ENCODE peak calls at places on chromosomes 7 and 10, in six cellular contexts. I, P, Q, N, E and X are unnamed samples.

GRCh38 chr7:151735186-151735853 is 141.6 kb downstream of the PRKAG2 start:
- DNase-seq in N (no peak), I (no peak), P (no peak), E (no peak), Q (no peak), X (no peak)

GRCh38 chr7:78296689-78297371 is 498.3 kb downstream of the PHTF2 start:
- DNase-seq in E (no peak), Q (no peak), I (no peak), P (no peak), N (peak), X (no peak)

GRCh38 chr10:104434601-104435000 is 81.0 kb downstream of the CFAP58 start:
- DNase-seq in I (no peak), E (no peak), N (no peak), Q (no peak), P (no peak), X (no peak)

GRCh38 chr10:89342219-89342966 is 14.6 kb downstream of the IFIT3 start:
- DNase-seq in P (peak), N (no peak), E (no peak), I (no peak), Q (no peak), X (no peak)

GRCh38 chr10:31602541-31603244 is 283.7 kb downstream of the ZEB1 start:
- DNase-seq in N (peak), I (peak), Q (peak), E (peak), P (peak), X (peak)

GRCh38 chr7:12637819-12638592 is 49.4 kb upstream of the ARL4A start:
- DNase-seq in E (no peak), N (no peak), I (no peak), Q (no peak), P (no peak), X (no peak)

GRCh38 chr7:100826546-100827329 is 585 bp downstream of the EPHB4 start:
- DNase-seq in N (no peak), Q (peak), E (no peak), I (no peak), P (no peak), X (no peak)

GRCh38 chr7:157641866-157642265 is 305.1 kb downstream of the DNAJB6 start:
- DNase-seq in I (no peak), Q (no peak), E (no peak), P (no peak), N (no peak), X (no peak)

GRCh38 chr10:127922675-127923366 is 15.9 kb downstream of the PTPRE start:
- DNase-seq in N (peak), E (no peak), Q (no peak), I (no peak), P (no peak), X (no peak)

GRCh38 chr7:17971392-17971791 is 31.1 kb upstream of the SNX13 start:
- DNase-seq in E (no peak), I (no peak), P (no peak), N (no peak), Q (no peak), X (no peak)
- TF ChIP-seq CTCF in E (no peak), I (no peak), P (peak), N (no peak), Q (no peak), X (no peak)

GRCh38 chr10:72215611-72216549 is at the start of the genes ANAPC16 and ASCC1:
- DNase-seq in P (peak), E (peak), Q (peak), I (peak), N (peak), X (peak)
- TF ChIP-seq CTCF in P (peak), E (no peak), Q (no peak), I (no peak), N (no peak), X (no peak)

GRCh38 chr10:20855398-20856038 is 41.6 kb downstream of the NEBL start:
- DNase-seq in Q (peak), P (no peak), I (no peak), N (no peak), E (no peak), X (no peak)
- TF ChIP-seq CTCF in Q (peak), P (peak), I (peak), N (peak), E (no peak), X (no peak)

GRCh38 chr10:64271983-64272382 is 750.8 kb downstream of the REEP3 start:
- DNase-seq in P (no peak), I (no peak), Q (peak), N (no peak), E (no peak), X (no peak)
- TF ChIP-seq CTCF in P (no peak), I (peak), Q (peak), N (no peak), E (no peak), X (no peak)

DNA sequence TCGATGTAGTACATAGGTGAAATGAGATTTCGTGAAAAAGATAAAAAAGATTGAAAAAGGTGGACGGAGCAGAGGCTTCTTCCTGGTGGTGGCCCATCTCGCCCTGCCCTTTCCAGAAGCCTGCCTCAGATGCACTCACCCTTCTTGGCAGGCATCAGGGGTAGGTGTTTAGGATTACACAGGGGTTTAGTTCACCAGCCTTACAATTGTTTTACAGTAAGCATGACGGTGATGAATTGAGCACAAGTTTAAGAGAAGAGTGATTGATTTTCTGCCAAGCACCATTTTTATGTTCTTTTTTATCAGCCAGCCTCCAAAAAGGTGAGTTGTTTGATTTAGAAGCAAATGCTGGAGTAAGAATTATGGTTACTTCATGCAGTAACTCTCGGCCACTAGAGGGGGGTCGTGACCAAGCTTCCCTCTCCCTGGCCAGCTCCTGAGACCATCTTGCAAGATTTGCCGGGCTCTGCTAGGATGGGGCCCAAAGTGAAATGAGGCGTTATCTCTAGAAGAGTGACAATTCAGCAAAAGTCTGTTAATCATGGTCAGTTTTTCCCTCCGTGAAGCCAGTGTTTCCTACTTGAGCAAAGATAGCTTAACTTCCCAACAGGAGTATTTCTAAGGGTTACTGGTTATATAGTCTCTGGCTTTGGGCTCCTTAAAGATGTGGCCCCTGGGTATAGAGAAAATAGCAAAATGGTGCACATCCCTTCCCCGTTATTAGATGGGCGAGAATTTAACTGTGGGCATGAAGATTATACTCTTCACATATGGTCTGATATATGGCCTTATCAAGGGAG is 228.8 kb downstream of the BMPER start:
- DNase-seq in I (peak), E (no peak), N (no peak), P (no peak), Q (peak), X (peak)
- TF ChIP-seq CTCF in I (peak), E (no peak), N (peak), P (peak), Q (peak), X (peak)

GRCh38 chr7:44463169-44463808 is 27.2 kb downstream of the NUDCD3 start:
- DNase-seq in P (no peak), N (no peak), Q (no peak), E (no peak), I (no peak), X (no peak)
- TF ChIP-seq CTCF in P (no peak), N (peak), Q (peak), E (no peak), I (peak), X (peak)

GRCh38 chr10:113995201-113995600 is 48.5 kb upstream of the ADRB1 start:
- DNase-seq in E (no peak), I (no peak), P (no peak), N (no peak), Q (no peak), X (no peak)

GRCh38 chr10:113992601-113993011 is 51.1 kb upstream of the ADRB1 start:
- DNase-seq in I (no peak), P (no peak), N (no peak), E (no peak), Q (no peak), X (no peak)

GRCh38 chr10:113997428-113997827 is 46.2 kb upstream of the ADRB1 start:
- DNase-seq in N (no peak), Q (no peak), E (no peak), P (no peak), I (no peak), X (no peak)

GRCh38 chr10:113991091-113991860 is 52.4 kb upstream of the ADRB1 start:
- DNase-seq in E (no peak), N (no peak), Q (no peak), I (no peak), P (no peak), X (peak)

DNA sequence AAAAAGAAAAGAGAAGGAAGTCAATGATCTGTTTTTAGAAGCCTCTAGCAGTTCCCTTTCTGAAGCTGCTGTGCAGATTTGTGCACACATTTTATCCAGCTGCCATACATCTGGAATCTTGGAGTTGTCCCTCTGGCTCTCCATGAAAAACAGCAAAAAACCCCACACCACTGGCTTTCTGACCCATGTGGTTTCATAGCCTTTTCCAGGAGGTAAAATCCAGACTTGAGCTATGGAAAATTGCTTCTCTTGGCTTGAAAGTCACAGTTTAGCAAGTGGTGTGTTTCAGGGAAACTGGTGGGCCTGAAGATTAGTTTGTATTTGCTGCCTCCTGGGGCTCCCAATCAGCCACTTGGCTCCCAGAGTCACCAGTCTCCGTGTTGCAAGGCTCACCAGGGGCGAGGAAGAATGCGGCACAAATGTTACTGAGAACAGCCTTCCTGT is 50.2 kb upstream of the ADRB1 start:
- DNase-seq in P (no peak), E (no peak), I (no peak), N (no peak), Q (no peak), X (no peak)
- TF ChIP-seq CTCF in P (no peak), E (no peak), I (no peak), N (no peak), Q (no peak), X (no peak)

GRCh38 chr7:4134631-4135030 is 547.5 kb upstream of the FOXK1 start:
- DNase-seq in N (no peak), P (no peak), Q (no peak), E (no peak), I (no peak), X (no peak)

GRCh38 chr7:4134204-4134603 is 547.9 kb upstream of the FOXK1 start:
- DNase-seq in I (no peak), Q (no peak), P (no peak), N (no peak), E (no peak), X (no peak)

GRCh38 chr7:4138866-4139265 is 543.2 kb upstream of the FOXK1 start:
- DNase-seq in P (no peak), I (no peak), N (no peak), Q (no peak), E (no peak), X (no peak)

GRCh38 chr7:4136036-4136435 is 546.1 kb upstream of the FOXK1 start:
- DNase-seq in N (no peak), E (no peak), Q (no peak), P (no peak), I (no peak), X (no peak)

DNA sequence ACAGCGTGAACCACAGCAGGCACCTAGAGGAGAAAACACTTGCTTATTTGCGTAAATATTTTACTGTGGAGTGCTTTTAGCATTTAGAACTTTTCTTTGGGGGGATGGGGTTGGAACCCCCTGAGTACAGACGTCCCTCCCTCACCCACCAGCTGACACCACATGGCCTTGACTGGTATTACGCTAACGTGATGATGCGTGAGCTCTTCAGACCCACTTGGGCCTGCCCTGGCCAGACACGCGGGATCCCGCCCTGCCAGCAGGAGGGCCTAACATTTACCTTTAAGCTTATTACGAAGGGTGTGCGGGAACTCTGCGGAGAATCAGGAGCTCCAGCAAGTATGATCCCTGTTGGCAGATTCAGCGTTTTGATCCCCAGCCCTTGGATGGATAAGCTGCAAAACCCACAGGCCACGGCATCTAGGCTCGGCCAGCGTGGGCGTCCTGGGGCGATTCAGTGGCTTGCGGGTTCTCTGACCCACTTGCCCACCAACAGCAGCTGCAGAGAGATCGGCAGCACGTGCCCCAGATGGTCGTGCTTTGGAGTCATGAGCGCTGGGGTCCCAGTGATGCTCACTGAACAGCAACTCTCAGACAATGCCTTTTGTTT is 545.5 kb upstream of the FOXK1 start:
- DNase-seq in P (no peak), Q (no peak), N (no peak), I (no peak), E (no peak), X (no peak)
- TF ChIP-seq CTCF in P (no peak), Q (no peak), N (no peak), I (peak), E (no peak), X (no peak)

GRCh38 chr10:57338823-57339558 is 928.7 kb downstream of the IPMK start:
- DNase-seq in Q (peak), N (peak), E (no peak), I (peak), P (no peak), X (peak)
- TF ChIP-seq CTCF in Q (peak), N (peak), E (no peak), I (peak), P (peak), X (peak)